ENCODE peak calls at places on chromosomes 7 and 10, in nine cellular contexts. Q, K, O, A, H, M, J, N and D are unnamed samples.

GRCh38 chr7:25028370-25028971 is 48.5 kb upstream of the OSBPL3 start:
- DNase-seq in Q (no peak), K (no peak), O (peak), A (no peak), H (no peak), M (no peak), J (no peak), N (no peak), D (no peak)

GRCh38 chr10:99555371-99556224 is 22.9 kb downstream of the NKX2-3 start:
- DNase-seq in Q (no peak), K (no peak), O (no peak), A (no peak), H (no peak), M (no peak), J (peak), N (no peak), D (no peak)

GRCh38 chr10:14750900-14751575 is 23.7 kb downstream of the FAM107B start:
- DNase-seq in Q (no peak), K (no peak), O (no peak), A (no peak), H (peak), M (peak), J (no peak), N (no peak), D (peak)

GRCh38 chr10:348456-348855 is 213.2 kb downstream of the ZMYND11 start:
- DNase-seq in Q (no peak), K (peak), O (no peak), A (no peak), H (no peak), M (no peak), J (no peak), N (peak), D (no peak)

GRCh38 chr10:132518572-132519381 is 18.8 kb upstream of the INPP5A start:
- DNase-seq in Q (peak), K (peak), O (no peak), A (no peak), H (no peak), M (no peak), J (no peak), N (peak), D (peak)

GRCh38 chr10:77637986-77638765 is 568 bp upstream of the KCNMA1 start:
- DNase-seq in Q (no peak), K (no peak), O (peak), A (no peak), H (no peak), M (peak), J (no peak), N (no peak), D (peak)

GRCh38 chr7:149414745-149415390 is 46.0 kb downstream of the ZNF777 start:
- DNase-seq in Q (peak), K (no peak), O (peak), A (peak), H (peak), M (no peak), J (no peak), N (peak), D (peak)

GRCh38 chr10:13908475-13908874 is 321.7 kb downstream of the PRPF18 start:
- DNase-seq in Q (no peak), K (no peak), O (no peak), A (no peak), H (no peak), M (no peak), J (no peak), N (no peak), D (no peak)

GRCh38 chr7:36344618-36345017 is 45.0 kb upstream of the ANLN start:
- DNase-seq in Q (no peak), K (no peak), O (no peak), A (no peak), H (no peak), M (no peak), J (no peak), N (no peak), D (no peak)

GRCh38 chr7:142348921-142349401 is 91.1 kb upstream of the PRSS58 start:
- DNase-seq in Q (no peak), K (no peak), O (no peak), A (no peak), H (no peak), M (no peak), J (no peak), N (no peak), D (no peak)

GRCh38 chr7:120988591-120989299 is at the start of gene CPED1:
- DNase-seq in Q (peak), K (peak), O (peak), A (no peak), H (no peak), M (peak), J (no peak), N (peak), D (peak)

GRCh38 chr7:38704041-38704547 is 72.9 kb upstream of the AMPH start:
- DNase-seq in Q (no peak), K (no peak), O (no peak), A (no peak), H (no peak), M (no peak), J (no peak), N (no peak), D (no peak)

GRCh38 chr10:62231371-62231770 is 37.3 kb downstream of the RTKN2 start:
- DNase-seq in Q (no peak), K (no peak), O (peak), A (no peak), H (no peak), M (no peak), J (no peak), N (no peak), D (no peak)

GRCh38 chr7:21986101-21986500 is 40.4 kb upstream of the CDCA7L start:
- DNase-seq in Q (no peak), K (no peak), O (no peak), A (no peak), H (peak), M (no peak), J (no peak), N (no peak), D (no peak)

GRCh38 chr7:133310232-133310852 is 57.5 kb downstream of the EXOC4 start:
- DNase-seq in Q (peak), K (peak), O (no peak), A (no peak), H (no peak), M (no peak), J (no peak), N (no peak), D (no peak)

GRCh38 chr7:69517985-69518731 is 80.1 kb upstream of the AUTS2 start:
- DNase-seq in Q (no peak), K (no peak), O (no peak), A (peak), H (no peak), M (peak), J (no peak), N (peak), D (no peak)

GRCh38 chr10:45624724-45625123 is 47.8 kb downstream of the ZFAND4 start:
- DNase-seq in Q (no peak), K (no peak), O (no peak), A (no peak), H (no peak), M (no peak), J (no peak), N (no peak), D (no peak)

GRCh38 chr7:139610595-139610994 is 87.1 kb downstream of the CLEC2L start:
- DNase-seq in Q (no peak), K (no peak), O (no peak), A (no peak), H (no peak), M (no peak), J (no peak), N (no peak), D (no peak)

GRCh38 chr10:90969947-90970673 is 49.2 kb upstream of the ANKRD1 start:
- DNase-seq in Q (no peak), K (no peak), O (peak), A (no peak), H (no peak), M (no peak), J (no peak), N (no peak), D (no peak)

GRCh38 chr10:126117196-126117595 is 220.8 kb downstream of the FANK1 start:
- DNase-seq in Q (no peak), K (no peak), O (no peak), A (no peak), H (no peak), M (peak), J (no peak), N (no peak), D (no peak)

GRCh38 chr7:116500071-116500853 is 724 bp downstream of the CAV2 start:
- DNase-seq in Q (peak), K (peak), O (peak), A (no peak), H (no peak), M (peak), J (no peak), N (no peak), D (peak)

GRCh38 chr10:11006428-11006825 is 11.2 kb upstream of the CELF2 start:
- DNase-seq in Q (no peak), K (no peak), O (no peak), A (no peak), H (no peak), M (no peak), J (no peak), N (no peak), D (no peak)

GRCh38 chr10:20105931-20106330 is 289.7 kb downstream of the PLXDC2 start:
- DNase-seq in Q (no peak), K (no peak), O (no peak), A (no peak), H (no peak), M (no peak), J (no peak), N (no peak), D (no peak)

GRCh38 chr10:106917452-106918055 is 247.0 kb downstream of the SORCS1 start:
- DNase-seq in Q (peak), K (peak), O (no peak), A (no peak), H (peak), M (no peak), J (no peak), N (no peak), D (peak)

GRCh38 chr10:53808677-53809076 is 992.4 kb downstream of the PCDH15 start:
- DNase-seq in Q (no peak), K (no peak), O (no peak), A (no peak), H (no peak), M (no peak), J (no peak), N (no peak), D (no peak)

GRCh38 chr7:70215491-70215890 is 617.2 kb downstream of the AUTS2 start:
- DNase-seq in Q (no peak), K (no peak), O (no peak), A (no peak), H (no peak), M (no peak), J (no peak), N (no peak), D (no peak)

GRCh38 chr7:158771213-158771817 is 58.0 kb downstream of the ESYT2 start:
- DNase-seq in Q (no peak), K (no peak), O (no peak), A (no peak), H (no peak), M (no peak), J (no peak), N (no peak), D (no peak)

GRCh38 chr10:50567384-50567783 is 56.4 kb downstream of the SGMS1 start:
- DNase-seq in Q (no peak), K (peak), O (no peak), A (no peak), H (no peak), M (no peak), J (no peak), N (no peak), D (no peak)

GRCh38 chr7:13047061-13047460 is 359.6 kb downstream of the ARL4A start:
- DNase-seq in Q (no peak), K (no peak), O (no peak), A (no peak), H (no peak), M (no peak), J (no peak), N (no peak), D (no peak)

GRCh38 chr10:120433176-120433575 is 23.9 kb upstream of the PLPP4 start:
- DNase-seq in Q (no peak), K (no peak), O (no peak), A (no peak), H (no peak), M (no peak), J (no peak), N (no peak), D (no peak)

GRCh38 chr7:90642978-90643377 is 46.9 kb downstream of the CDK14 start:
- DNase-seq in Q (no peak), K (no peak), O (no peak), A (peak), H (no peak), M (no peak), J (no peak), N (no peak), D (no peak)

GRCh38 chr7:114910787-114911186 is 11.1 kb upstream of the MDFIC start:
- DNase-seq in Q (no peak), K (no peak), O (no peak), A (no peak), H (no peak), M (no peak), J (no peak), N (no peak), D (no peak)

GRCh38 chr10:84224411-84225028 is 824 bp downstream of the LRIT2 start:
- DNase-seq in Q (no peak), K (no peak), O (no peak), A (no peak), H (no peak), M (no peak), J (no peak), N (no peak), D (no peak)

GRCh38 chr7:52715701-52716100 is 319.7 kb upstream of the POM121L12 start:
- DNase-seq in Q (no peak), K (no peak), O (no peak), A (no peak), H (no peak), M (no peak), J (no peak), N (no peak), D (no peak)

GRCh38 chr10:90162464-90162863 is 461.1 kb downstream of the KIF20B start:
- DNase-seq in Q (no peak), K (no peak), O (no peak), A (no peak), H (no peak), M (no peak), J (no peak), N (no peak), D (no peak)

GRCh38 chr7:99579281-99579955 is 18.6 kb upstream of the TMEM225B start:
- DNase-seq in Q (no peak), K (no peak), O (no peak), A (no peak), H (no peak), M (no peak), J (no peak), N (no peak), D (no peak)

GRCh38 chr10:92395271-92395670 is 104.3 kb downstream of the MARCHF5 start:
- DNase-seq in Q (no peak), K (no peak), O (no peak), A (no peak), H (no peak), M (no peak), J (no peak), N (no peak), D (no peak)

GRCh38 chr7:157347217-157347904 is 10.6 kb downstream of the DNAJB6 start:
- DNase-seq in Q (peak), K (no peak), O (peak), A (no peak), H (no peak), M (no peak), J (no peak), N (peak), D (peak)

GRCh38 chr10:133334495-133335237 is 2.0 kb downstream of the CALY start:
- DNase-seq in Q (no peak), K (no peak), O (peak), A (no peak), H (no peak), M (peak), J (no peak), N (no peak), D (no peak)

GRCh38 chr10:81179324-81179723 is 641.6 kb downstream of the SH2D4B start:
- DNase-seq in Q (no peak), K (no peak), O (no peak), A (no peak), H (no peak), M (no peak), J (no peak), N (no peak), D (no peak)
- TF ChIP-seq EP300 in Q (no peak), K (no peak), O (no peak), A (no peak), H (no peak), M (no peak), J (no peak), N (no peak), D (no peak)

DNA sequence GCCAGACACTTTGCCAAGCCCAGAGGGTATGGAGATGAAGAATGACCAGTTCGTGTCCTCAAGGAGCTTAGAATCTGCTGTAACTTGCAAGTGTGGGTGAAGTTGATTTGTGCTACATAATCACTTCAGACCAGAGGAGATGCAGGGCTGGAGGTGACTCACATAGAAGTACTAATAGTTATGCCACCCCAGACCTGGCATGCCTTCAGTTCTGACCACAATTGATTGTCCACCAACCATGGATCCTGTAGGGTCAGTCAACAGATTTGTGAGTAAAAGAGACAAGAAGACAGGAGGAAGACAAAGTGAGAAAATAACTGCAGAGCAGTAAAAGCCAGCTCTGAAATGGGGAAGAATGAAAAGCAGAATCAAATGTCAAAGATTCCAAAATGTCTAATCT is 51.2 kb upstream of the BMPER start:
- DNase-seq in Q (no peak), K (no peak), O (no peak), A (no peak), H (peak), M (no peak), J (no peak), N (no peak), D (no peak)
- TF ChIP-seq EP300 in Q (no peak), K (no peak), O (no peak), A (no peak), H (no peak), M (peak), J (no peak), N (no peak), D (no peak)

GRCh38 chr10:22002531-22003110 is 909 bp downstream of the DNAJC1 start:
- DNase-seq in Q (peak), K (no peak), O (peak), A (no peak), H (no peak), M (no peak), J (no peak), N (no peak), D (no peak)
- TF ChIP-seq EP300 in Q (no peak), K (no peak), O (no peak), A (no peak), H (no peak), M (no peak), J (no peak), N (no peak), D (no peak)

GRCh38 chr10:79266092-79266491 is 81.2 kb upstream of the PPIF start:
- DNase-seq in Q (no peak), K (no peak), O (no peak), A (no peak), H (no peak), M (no peak), J (no peak), N (no peak), D (no peak)
- TF ChIP-seq EP300 in Q (no peak), K (no peak), O (no peak), A (no peak), H (no peak), M (no peak), J (no peak), N (no peak), D (no peak)